ENCODE peak calls at places on chromosome 1, in four cellular contexts. I, U, W and H are unnamed samples.

GRCh38 chr1:224292419-224292818 is 37.6 kb downstream of the NVL start:
- DNase-seq in I (no peak), U (no peak), W (no peak), H (peak)

GRCh38 chr1:183778568-183779433 is 26.1 kb upstream of the RGL1 start:
- DNase-seq in I (no peak), U (no peak), W (no peak), H (no peak)

GRCh38 chr1:240413732-240414131 is 198.2 kb downstream of the GREM2 start:
- DNase-seq in I (no peak), U (no peak), W (peak), H (peak)

GRCh38 chr1:220734571-220735326 is 13.4 kb upstream of the MTARC2 start:
- DNase-seq in I (peak), U (no peak), W (peak), H (peak)

GRCh38 chr1:143691400-143691891 is 280.3 kb downstream of the FAM72C start:
- DNase-seq in I (no peak), U (no peak), W (peak), H (peak)

GRCh38 chr1:10768552-10768951 is 27.9 kb downstream of the CASZ1 start:
- DNase-seq in I (no peak), U (no peak), W (no peak), H (no peak)

GRCh38 chr1:43069481-43070050 is 102.5 kb downstream of the EBNA1BP2 start:
- DNase-seq in I (no peak), U (no peak), W (no peak), H (no peak)

GRCh38 chr1:156110252-156110651 is 4.3 kb upstream of the LMNA start:
- DNase-seq in I (no peak), U (no peak), W (no peak), H (no peak)

GRCh38 chr1:44361478-44361877 is 6.4 kb upstream of the ERI3 start:
- DNase-seq in I (no peak), U (no peak), W (no peak), H (peak)

GRCh38 chr1:30789388-30790255 is 32.0 kb upstream of the LAPTM5 start:
- DNase-seq in I (no peak), U (no peak), W (no peak), H (no peak)

GRCh38 chr1:19643602-19644419 is at the start of gene NBL1:
- DNase-seq in I (no peak), U (peak), W (peak), H (peak)

GRCh38 chr1:161986328-161986727 is 37.3 kb downstream of the OLFML2B start:
- DNase-seq in I (no peak), U (no peak), W (no peak), H (peak)

GRCh38 chr1:116879478-116880133 is 30.1 kb upstream of the PTGFRN start:
- DNase-seq in I (no peak), U (peak), W (no peak), H (no peak)

GRCh38 chr1:208851376-208851775 is 607.2 kb upstream of the PLXNA2 start:
- DNase-seq in I (no peak), U (no peak), W (no peak), H (no peak)

GRCh38 chr1:27912429-27912828 is 22.4 kb upstream of the SMPDL3B start:
- DNase-seq in I (no peak), U (no peak), W (no peak), H (no peak)

GRCh38 chr1:84541679-84542078 is 32.6 kb downstream of the CTBS start:
- DNase-seq in I (no peak), U (no peak), W (no peak), H (no peak)